ENCODE peak calls at places on chromosomes 3 and 15, in four cellular contexts. One of them, this sample, is unnamed. For H3K4me1, the result is how much of the 10 kb centered on the place peaks cover.

GRCh38 chr15:89184367-89184766 is 37.0 kb downstream of the RLBP1 start:
- DNase-seq in K562: no peak
- DNase-seq in IMR-90: no peak
- DNase-seq in GM12878: no peak
- DNase-seq in this sample: no peak

GRCh38 chr3:42507252-42507651 is 4.8 kb downstream of the VIPR1 start:
- DNase-seq in K562: peak
- DNase-seq in IMR-90: no peak
- DNase-seq in GM12878: no peak
- DNase-seq in this sample: no peak

GRCh38 chr3:100402150-100402706 is 889 bp downstream of the LNP1 start:
- DNase-seq in K562: no peak
- DNase-seq in IMR-90: peak
- DNase-seq in GM12878: no peak
- DNase-seq in this sample: no peak

GRCh38 chr3:56954125-56954524 is 106.3 kb upstream of the SPATA12 start:
- DNase-seq in K562: no peak
- DNase-seq in IMR-90: no peak
- DNase-seq in GM12878: no peak
- DNase-seq in this sample: no peak

GRCh38 chr3:32500880-32501784 is 1.5 kb downstream of the CMTM6 start:
- DNase-seq in K562: no peak
- DNase-seq in IMR-90: no peak
- DNase-seq in GM12878: no peak
- DNase-seq in this sample: no peak

GRCh38 chr3:45789235-45789812 is 7.0 kb downstream of the SLC6A20 start:
- DNase-seq in K562: no peak
- DNase-seq in IMR-90: no peak
- DNase-seq in GM12878: no peak
- DNase-seq in this sample: no peak

GRCh38 chr15:91150492-91151160 is 50.6 kb downstream of the SV2B start:
- DNase-seq in K562: no peak
- DNase-seq in IMR-90: no peak
- DNase-seq in GM12878: no peak
- DNase-seq in this sample: no peak

GRCh38 chr3:175655366-175655765 is 796.2 kb downstream of the NAALADL2 start:
- DNase-seq in K562: no peak
- DNase-seq in IMR-90: peak
- DNase-seq in GM12878: no peak
- DNase-seq in this sample: no peak

GRCh38 chr3:102180291-102180931 is 254.4 kb upstream of the ZPLD1 start:
- DNase-seq in K562: no peak
- DNase-seq in IMR-90: peak
- DNase-seq in GM12878: no peak
- DNase-seq in this sample: no peak

GRCh38 chr15:55218068-55218467 is 21.3 kb upstream of the RSL24D1 start:
- DNase-seq in K562: no peak
- DNase-seq in IMR-90: no peak
- DNase-seq in GM12878: no peak
- DNase-seq in this sample: no peak

GRCh38 chr3:64627471-64628321 is 60.1 kb downstream of the ADAMTS9 start:
- DNase-seq in K562: no peak
- DNase-seq in IMR-90: peak
- DNase-seq in GM12878: no peak
- DNase-seq in this sample: no peak

GRCh38 chr3:9149566-9149965 is 99.9 kb downstream of the SRGAP3 start:
- DNase-seq in K562: no peak
- DNase-seq in IMR-90: no peak
- DNase-seq in GM12878: no peak
- DNase-seq in this sample: no peak

GRCh38 chr15:87871130-87871737 is 385.3 kb downstream of the NTRK3 start:
- DNase-seq in K562: no peak
- DNase-seq in IMR-90: peak
- DNase-seq in GM12878: no peak
- DNase-seq in this sample: no peak

GRCh38 chr3:137930976-137931375 is 79.0 kb upstream of the CLDN18 start:
- DNase-seq in K562: no peak
- DNase-seq in IMR-90: no peak
- DNase-seq in GM12878: no peak
- DNase-seq in this sample: no peak

GRCh38 chr3:58004972-58005371 is 3.2 kb upstream of the FLNB start:
- DNase-seq in K562: no peak
- DNase-seq in IMR-90: peak
- DNase-seq in GM12878: no peak
- DNase-seq in this sample: no peak

GRCh38 chr3:124915254-124915653 is 19.3 kb downstream of the MUC13 start:
- DNase-seq in K562: no peak
- DNase-seq in IMR-90: no peak
- DNase-seq in GM12878: no peak
- DNase-seq in this sample: no peak

GRCh38 chr3:127253491-127253890 is 34.4 kb downstream of the PRR20G start:
- DNase-seq in K562: no peak
- DNase-seq in IMR-90: no peak
- DNase-seq in GM12878: no peak
- DNase-seq in this sample: no peak

GRCh38 chr15:29670945-29671307 is 151.3 kb downstream of the TJP1 start:
- DNase-seq in K562: no peak
- DNase-seq in IMR-90: peak
- DNase-seq in GM12878: no peak
- DNase-seq in this sample: no peak

GRCh38 chr15:59691194-59691805 is 2.2 kb upstream of the BNIP2 start:
- DNase-seq in K562: peak
- DNase-seq in IMR-90: peak
- DNase-seq in GM12878: peak
- DNase-seq in this sample: no peak

GRCh38 chr15:74619916-74620635 is 4.4 kb downstream of the CLK3 start:
- DNase-seq in K562: no peak
- DNase-seq in IMR-90: no peak
- DNase-seq in GM12878: no peak
- DNase-seq in this sample: no peak

GRCh38 chr15:90064931-90065681 is 37.2 kb downstream of the IDH2 start:
- DNase-seq in K562: no peak
- DNase-seq in IMR-90: no peak
- DNase-seq in GM12878: no peak
- DNase-seq in this sample: no peak

GRCh38 chr3:94004301-94004910 is 24.0 kb downstream of the STX19 start:
- DNase-seq in K562: peak
- DNase-seq in IMR-90: peak
- DNase-seq in GM12878: peak
- DNase-seq in this sample: no peak

GRCh38 chr3:47432673-47433072 is 43.1 kb downstream of the SCAP start:
- DNase-seq in K562: no peak
- DNase-seq in IMR-90: no peak
- DNase-seq in GM12878: no peak
- DNase-seq in this sample: no peak

GRCh38 chr3:69983546-69984265 is 15.8 kb upstream of the SAMMSON start:
- DNase-seq in K562: no peak
- DNase-seq in IMR-90: no peak
- DNase-seq in GM12878: no peak
- DNase-seq in this sample: no peak

GRCh38 chr3:123759311-123759710 is 124.8 kb downstream of the MYLK start:
- DNase-seq in K562: no peak
- DNase-seq in IMR-90: no peak
- DNase-seq in GM12878: no peak
- DNase-seq in this sample: no peak

GRCh38 chr3:45381168-45381852 is 7.1 kb upstream of the LARS2 start:
- DNase-seq in K562: peak
- DNase-seq in IMR-90: no peak
- DNase-seq in GM12878: no peak
- DNase-seq in this sample: no peak

GRCh38 chr3:61158152-61158551 is 93.1 kb downstream of the FHIT start:
- DNase-seq in K562: no peak
- DNase-seq in IMR-90: no peak
- DNase-seq in GM12878: no peak
- DNase-seq in this sample: no peak

GRCh38 chr3:11455977-11456376 is 183.8 kb downstream of the ATG7 start:
- DNase-seq in K562: no peak
- DNase-seq in IMR-90: peak
- DNase-seq in GM12878: no peak
- DNase-seq in this sample: no peak

GRCh38 chr15:92068121-92068520 is 214.6 kb downstream of the SLCO3A1 start:
- DNase-seq in K562: no peak
- DNase-seq in IMR-90: peak
- DNase-seq in GM12878: peak
- DNase-seq in this sample: no peak

GRCh38 chr3:99248130-99248529 is 346.6 kb upstream of the DCBLD2 start:
- DNase-seq in K562: no peak
- DNase-seq in IMR-90: peak
- DNase-seq in GM12878: no peak
- DNase-seq in this sample: no peak
- H3K4me1 ChIP-seq in K562: under half
- H3K4me1 ChIP-seq in IMR-90: under half
- H3K4me1 ChIP-seq in GM12878: under half
- H3K4me1 ChIP-seq in this sample: under half

GRCh38 chr3:129366312-129366831 is 62.1 kb downstream of the EFCAB12 start:
- DNase-seq in K562: no peak
- DNase-seq in IMR-90: no peak
- DNase-seq in GM12878: no peak
- DNase-seq in this sample: no peak
- TF ChIP-seq CHD1 in K562: no peak
- TF ChIP-seq CHD1 in IMR-90: no peak
- TF ChIP-seq CHD1 in GM12878: no peak
- TF ChIP-seq CHD1 in this sample: no peak

GRCh38 chr3:10344147-10344943 is 23.4 kb upstream of the SEC13 start:
- DNase-seq in K562: peak
- DNase-seq in IMR-90: peak
- DNase-seq in GM12878: no peak
- DNase-seq in this sample: peak
- H3K4me1 ChIP-seq in K562: under half
- H3K4me1 ChIP-seq in IMR-90: under half
- H3K4me1 ChIP-seq in GM12878: under half
- H3K4me1 ChIP-seq in this sample: under half

GRCh38 chr15:69994429-69995201 is 103.1 kb downstream of the TLE3 start:
- DNase-seq in K562: no peak
- DNase-seq in IMR-90: no peak
- DNase-seq in GM12878: no peak
- DNase-seq in this sample: no peak
- TF ChIP-seq CHD1 in K562: no peak
- TF ChIP-seq CHD1 in IMR-90: no peak
- TF ChIP-seq CHD1 in GM12878: no peak
- TF ChIP-seq CHD1 in this sample: no peak

This sample was measured in H1.